ENCODE peak calls at places on chromosomes 4 and X, in six cellular contexts. T is HepG2, Q is neural progenitor cell, W is mammary epithelial cell, N is hepatocyte, G is PC-3. X is an unnamed sample. For H3K79me2, the result is how much of the 10 kb centered on the place peaks cover.

GRCh38 chr4:112038861-112039260 is 106.4 kb upstream of the FAM241A start:
- DNase-seq in T (no peak), Q (no peak), W (peak), N (no peak), G (peak), X (no peak)

GRCh38 chr4:10721616-10722015 is 37.0 kb upstream of the CLNK start:
- DNase-seq in T (no peak), Q (no peak), W (no peak), N (no peak), G (no peak), X (no peak)

GRCh38 chr4:175927121-175927520 is 115.1 kb upstream of the GPM6A start:
- DNase-seq in T (no peak), Q (no peak), W (peak), N (no peak), G (no peak), X (no peak)

GRCh38 chr4:140213736-140214135 is 59.8 kb upstream of the MAML3 start:
- DNase-seq in T (no peak), Q (no peak), W (peak), N (peak), G (peak), X (peak)

GRCh38 chr4:72712997-72713396 is 144.0 kb upstream of the ADAMTS3 start:
- DNase-seq in T (no peak), Q (no peak), W (no peak), N (no peak), G (no peak), X (no peak)

GRCh38 chr4:19213388-19213787 is 1038.3 kb upstream of the SLIT2 start:
- DNase-seq in T (no peak), Q (peak), W (no peak), N (no peak), G (no peak), X (no peak)

GRCh38 chrX:153903991-153904957 is at the start of gene AVPR2:
- DNase-seq in T (no peak), Q (no peak), W (no peak), N (no peak), G (no peak), X (peak)

GRCh38 chr4:17013382-17014006 is 115.0 kb upstream of the LDB2 start:
- DNase-seq in T (no peak), Q (no peak), W (no peak), N (no peak), G (no peak), X (no peak)

GRCh38 chrX:16711219-16712115 is 1.0 kb downstream of the CTPS2 start:
- DNase-seq in T (peak), Q (no peak), W (no peak), N (peak), G (peak), X (no peak)

GRCh38 chr4:5553801-5554200 is 154.6 kb downstream of the EVC2 start:
- DNase-seq in T (no peak), Q (no peak), W (no peak), N (no peak), G (no peak), X (no peak)

GRCh38 chr4:5558502-5558901 is 149.9 kb downstream of the EVC2 start:
- DNase-seq in T (no peak), Q (no peak), W (no peak), N (no peak), G (no peak), X (no peak)

GRCh38 chr4:5554376-5554775 is 154.0 kb downstream of the EVC2 start:
- DNase-seq in T (no peak), Q (no peak), W (no peak), N (no peak), G (no peak), X (no peak)
- TF ChIP-seq CTCF in T (no peak), Q (peak), W (no peak), N (no peak), G (no peak), X (no peak)

DNA sequence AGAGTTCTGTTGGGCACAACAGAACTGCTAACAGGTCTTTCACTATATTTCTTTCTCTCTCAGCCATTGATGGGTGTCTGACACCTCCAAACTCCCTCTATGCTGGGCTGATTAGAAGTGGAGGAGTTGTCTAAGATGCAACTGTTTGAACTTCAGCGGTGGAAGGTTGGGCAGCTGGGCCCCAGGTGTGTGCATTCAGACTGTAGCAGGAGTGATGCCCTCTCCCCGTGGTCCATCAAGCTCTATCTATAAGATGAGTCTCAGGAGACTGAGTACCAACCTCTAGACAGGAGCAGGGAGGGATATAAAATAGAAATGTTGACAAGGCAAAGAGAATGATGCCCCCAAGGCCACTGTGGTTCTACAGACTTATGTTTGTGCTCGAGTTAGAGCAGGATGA is 28.1 kb upstream of the CHRNA9 start:
- DNase-seq in T (no peak), Q (no peak), W (no peak), N (no peak), G (no peak), X (no peak)
- H2AFZ ChIP-seq in T (no peak), Q (no peak), W (no peak), N (no peak), G (no peak), X (no peak)

GRCh38 chr4:6986067-6986780 is 56.9 kb upstream of the TADA2B start:
- DNase-seq in T (no peak), Q (peak), W (peak), N (peak), G (peak), X (no peak)

GRCh38 chr4:6986781-6987565 is 56.2 kb upstream of the TADA2B start:
- DNase-seq in T (peak), Q (peak), W (peak), N (peak), G (peak), X (peak)

GRCh38 chr4:6989331-6989923 is 53.7 kb upstream of the TADA2B start:
- DNase-seq in T (no peak), Q (no peak), W (no peak), N (no peak), G (peak), X (peak)

GRCh38 chr4:6988016-6988715 is 55.0 kb upstream of the TADA2B start:
- DNase-seq in T (no peak), Q (no peak), W (no peak), N (no peak), G (no peak), X (no peak)

GRCh38 chr4:6987566-6987920 is 55.6 kb upstream of the TADA2B start:
- DNase-seq in T (no peak), Q (peak), W (peak), N (peak), G (peak), X (peak)
- H3K79me2 ChIP-seq in T (half or more), Q (half or more), W (half or more), N (half or more), G (half or more), X (half or more)

GRCh38 chrX:10168226-10168625 is 11.5 kb downstream of the CLCN4 start:
- DNase-seq in T (peak), Q (no peak), W (no peak), N (no peak), G (no peak), X (no peak)

GRCh38 chrX:10169180-10169579 is 12.4 kb downstream of the CLCN4 start:
- DNase-seq in T (peak), Q (no peak), W (no peak), N (no peak), G (no peak), X (no peak)

GRCh38 chrX:10166731-10167149 is 10.0 kb downstream of the CLCN4 start:
- DNase-seq in T (peak), Q (no peak), W (peak), N (no peak), G (no peak), X (no peak)

GRCh38 chrX:10166248-10166716 is 9.5 kb downstream of the CLCN4 start:
- DNase-seq in T (no peak), Q (no peak), W (no peak), N (no peak), G (no peak), X (no peak)

GRCh38 chrX:10167573-10167972 is 10.8 kb downstream of the CLCN4 start:
- DNase-seq in T (no peak), Q (no peak), W (no peak), N (no peak), G (no peak), X (no peak)
- TF ChIP-seq CTCF in T (no peak), Q (no peak), W (no peak), N (no peak), G (no peak), X (no peak)

GRCh38 chr4:13653356-13653755 is 25.8 kb upstream of the BOD1L1 start:
- DNase-seq in T (no peak), Q (no peak), W (no peak), N (no peak), G (no peak), X (no peak)
- H2AFZ ChIP-seq in T (no peak), Q (peak), W (peak), N (no peak), G (peak), X (no peak)

GRCh38 chr4:51858605-51859211 is 15.8 kb downstream of the DCUN1D4 start:
- DNase-seq in T (no peak), Q (no peak), W (no peak), N (no peak), G (no peak), X (no peak)
- H3K79me2 ChIP-seq in T (half or more), Q (half or more), W (half or more), N (half or more), G (half or more), X (under half)

GRCh38 chrX:39816871-39817731 is 280.7 kb downstream of the BCOR start:
- DNase-seq in T (no peak), Q (peak), W (no peak), N (peak), G (no peak), X (no peak)

GRCh38 chrX:39813631-39814246 is 284.0 kb downstream of the BCOR start:
- DNase-seq in T (no peak), Q (no peak), W (peak), N (peak), G (peak), X (no peak)

GRCh38 chrX:39815621-39816020 is 282.1 kb downstream of the BCOR start:
- DNase-seq in T (no peak), Q (no peak), W (no peak), N (no peak), G (peak), X (no peak)

GRCh38 chrX:39811391-39811790 is 286.4 kb downstream of the BCOR start:
- DNase-seq in T (no peak), Q (peak), W (no peak), N (no peak), G (no peak), X (no peak)

DNA sequence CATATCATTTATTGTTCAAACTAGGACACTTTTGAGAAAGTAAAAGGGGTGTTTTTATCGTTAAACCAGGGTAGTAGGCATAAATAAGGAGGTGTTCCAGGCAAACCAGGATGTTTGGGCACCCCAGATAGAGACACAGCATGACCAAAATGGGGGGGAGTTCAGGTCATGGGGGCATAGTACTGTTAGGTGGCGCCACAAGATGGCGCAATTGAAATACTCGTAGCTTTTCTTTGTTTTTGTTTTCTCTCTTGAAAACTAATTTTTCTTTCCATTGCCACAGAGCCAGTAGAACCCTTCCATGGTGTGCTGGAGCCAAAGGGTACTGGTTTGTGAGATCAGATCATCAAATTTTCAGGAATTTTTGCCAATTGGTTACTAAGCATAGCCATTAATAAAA is 283.4 kb downstream of the BCOR start:
- DNase-seq in T (no peak), Q (no peak), W (no peak), N (peak), G (peak), X (no peak)
- TF ChIP-seq CTCF in T (peak), Q (peak), W (peak), N (peak), G (peak), X (no peak)

GRCh38 chr4:14719053-14719452 is 283.2 kb upstream of the CPEB2 start:
- DNase-seq in T (no peak), Q (no peak), W (peak), N (peak), G (peak), X (peak)
- H2AFZ ChIP-seq in T (no peak), Q (no peak), W (peak), N (no peak), G (peak), X (peak)

DNA sequence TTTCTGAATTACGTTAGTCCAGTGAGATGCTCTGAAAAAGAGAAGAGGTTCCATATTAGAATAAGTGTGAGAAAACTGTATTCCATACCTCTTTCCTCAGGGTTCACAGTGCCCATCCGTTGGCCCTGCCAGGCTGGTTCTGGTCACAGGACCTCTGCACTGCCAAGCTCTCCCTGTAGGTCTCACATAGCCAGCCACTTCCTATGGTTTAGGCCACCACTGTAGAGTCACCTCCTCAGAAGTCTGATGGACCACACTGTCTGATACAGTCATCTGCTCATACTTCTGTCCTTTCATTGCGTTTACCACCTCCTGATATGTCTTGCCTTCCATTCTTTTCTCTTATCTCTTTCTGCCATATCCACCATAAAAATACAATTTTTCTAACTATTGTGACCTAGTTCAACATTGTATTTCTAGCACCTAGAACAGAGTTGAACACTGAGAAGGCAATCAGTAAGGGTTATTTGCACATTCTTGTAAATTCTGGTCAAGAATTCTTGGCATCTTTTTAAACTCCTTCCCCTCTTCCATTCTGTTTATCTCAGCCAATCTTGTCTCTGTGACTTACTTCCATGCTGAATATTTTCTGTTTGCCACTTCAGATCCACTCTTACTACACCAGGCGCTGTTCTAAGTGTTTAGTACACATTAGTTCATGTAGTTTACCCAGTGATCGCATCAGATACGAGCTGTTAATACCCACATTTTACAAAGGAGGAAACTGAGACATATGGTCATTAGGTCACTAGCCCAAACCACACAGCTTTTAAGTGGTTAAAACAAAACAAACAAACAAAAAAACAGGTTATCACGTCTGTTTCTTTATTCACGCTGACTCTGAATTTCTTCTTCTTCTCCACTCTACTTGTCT is 125.6 kb downstream of the CBR4 start:
- DNase-seq in T (no peak), Q (no peak), W (no peak), N (no peak), G (no peak), X (no peak)
- H3K79me2 ChIP-seq in T (under half), Q (under half), W (half or more), N (under half), G (under half), X (under half)